ENCODE peak calls at places on chromosomes 13 and 19, in four cellular contexts. P, T, F and X are unnamed samples.
A peak's percentile ranks its signal among the peaks of the same experiment; 100 is the strongest.

GRCh38 chr19:10634430-10634829 is 9.1 kb downstream of the SLC44A2 start:
- DNase-seq in P (no peak), T (no peak), F (no peak), X (no peak)

GRCh38 chr13:99992376-99992775 is 10.8 kb downstream of the ZIC2 start:
- DNase-seq in P (no peak), T (no peak), F (no peak), X (no peak)

GRCh38 chr13:107331359-107331758 is 763.4 kb upstream of the ARGLU1 start:
- DNase-seq in P (no peak), T (no peak), F (no peak), X (no peak)

GRCh38 chr19:22622901-22623840 is 11.0 kb upstream of the ZNF492 start:
- DNase-seq in P (peak; percentile 62), T (no peak), F (no peak), X (peak; percentile 29)

GRCh38 chr19:31543456-31543855 is 194.2 kb upstream of the TSHZ3 start:
- DNase-seq in P (no peak), T (no peak), F (no peak), X (no peak)

GRCh38 chr19:9939301-9939913 is 3.1 kb upstream of the OLFM2 start:
- DNase-seq in P (no peak), T (no peak), F (no peak), X (no peak)

GRCh38 chr13:26442541-26442940 is 114.9 kb upstream of the WASF3 start:
- DNase-seq in P (no peak), T (no peak), F (no peak), X (no peak)

GRCh38 chr13:106033634-106034033 is 501.8 kb downstream of the EFNB2 start:
- DNase-seq in P (no peak), T (no peak), F (no peak), X (no peak)

GRCh38 chr19:21569497-21569870 is 64.1 kb downstream of the ZNF429 start:
- DNase-seq in P (peak; percentile 74), T (peak; percentile 67), F (peak; percentile 54), X (peak; percentile 63)

GRCh38 chr13:96636310-96636709 is 358.0 kb downstream of the OXGR1 start:
- DNase-seq in P (no peak), T (no peak), F (no peak), X (no peak)

GRCh38 chr13:71017607-71018006 is 849.4 kb downstream of the DACH1 start:
- DNase-seq in P (no peak), T (no peak), F (no peak), X (no peak)

GRCh38 chr13:63208811-63209210 is 1793.2 kb upstream of the PCDH20 start:
- DNase-seq in P (no peak), T (no peak), F (no peak), X (no peak)

GRCh38 chr13:51803422-51804294 is at the start of gene DHRS12:
- DNase-seq in P (peak; percentile 93), T (peak; percentile 93), F (peak; percentile 93), X (peak; percentile 91)

GRCh38 chr13:57408312-57408711 is 223.2 kb upstream of the PCDH17 start:
- DNase-seq in P (no peak), T (no peak), F (no peak), X (no peak)

GRCh38 chr19:14361824-14362223 is 19.4 kb upstream of the ADGRE5 start:
- DNase-seq in P (no peak), T (no peak), F (no peak), X (no peak)

GRCh38 chr13:48866204-48866603 is 109.5 kb upstream of the FNDC3A start:
- DNase-seq in P (no peak), T (no peak), F (no peak), X (no peak)

GRCh38 chr19:46614114-46614701 is 10.7 kb downstream of the PTGIR start:
- DNase-seq in P (peak; percentile 86), T (peak; percentile 90), F (peak; percentile 86), X (peak; percentile 67)

GRCh38 chr19:1261863-1262686 is 7.1 kb upstream of the CIRBP start:
- DNase-seq in P (peak; percentile 67), T (peak; percentile 97), F (peak; percentile 64), X (peak; percentile 91)

DNA sequence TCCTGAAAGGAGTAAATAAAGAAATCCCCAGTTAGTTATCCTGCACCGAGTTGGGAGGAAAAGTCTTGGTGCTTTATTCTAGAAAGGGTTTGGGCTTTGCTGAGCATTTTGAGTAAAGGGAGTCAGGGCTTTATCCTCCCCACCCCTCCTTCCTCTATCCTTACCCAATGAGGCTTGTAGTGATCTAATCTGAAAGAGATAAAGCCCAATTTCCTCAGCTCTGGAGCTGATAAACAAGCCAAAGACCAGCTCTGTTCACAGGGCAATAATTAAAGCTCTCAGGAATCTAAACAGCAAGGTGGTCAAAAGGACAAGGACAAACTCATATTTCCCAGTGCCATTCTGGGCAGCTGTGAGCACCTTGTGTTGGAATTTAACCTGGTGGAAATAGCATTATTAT is 188.9 kb upstream of the TSC22D1 start:
- DNase-seq in P (no peak), T (peak; percentile 43), F (no peak), X (no peak)
- H3K27ac ChIP-seq in P (no peak overlapping the region), T (peak overlapping the region; percentile 66), F (peak overlapping the region; percentile 23), X (no peak overlapping the region)

GRCh38 chr13:98089246-98089645 is 53.6 kb upstream of the FARP1 start:
- DNase-seq in P (no peak), T (no peak), F (no peak), X (no peak)
- H3K27ac ChIP-seq in P (no peak overlapping the region), T (no peak overlapping the region), F (no peak overlapping the region), X (no peak overlapping the region)

GRCh38 chr13:33182729-33183128 is 102.8 kb downstream of the STARD13 start:
- DNase-seq in P (no peak), T (peak; percentile 52), F (no peak), X (no peak)

GRCh38 chr13:33183431-33184130 is 102.0 kb downstream of the STARD13 start:
- DNase-seq in P (no peak), T (no peak), F (no peak), X (no peak)

GRCh38 chr13:33185853-33186252 is 99.7 kb downstream of the STARD13 start:
- DNase-seq in P (no peak), T (no peak), F (no peak), X (no peak)

GRCh38 chr13:33184530-33184929 is 101.0 kb downstream of the STARD13 start:
- DNase-seq in P (no peak), T (no peak), F (no peak), X (no peak)

DNA sequence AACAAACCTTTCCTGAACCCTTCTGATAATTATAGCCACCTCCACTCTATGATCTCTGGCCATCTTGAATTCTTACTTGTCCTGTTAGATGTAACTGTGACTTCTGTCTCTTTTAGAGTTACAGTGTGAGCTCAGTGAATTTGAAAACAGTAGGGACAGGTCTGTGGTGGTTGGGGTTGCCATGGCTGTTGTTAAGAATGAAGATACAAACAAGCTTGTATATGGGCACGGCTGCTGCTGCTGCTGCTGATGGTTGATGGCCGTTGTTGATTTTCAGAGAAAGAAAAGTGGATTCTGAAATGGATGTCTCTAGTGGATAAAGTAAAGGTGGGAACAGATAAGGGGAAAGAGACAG is 101.4 kb downstream of the STARD13 start:
- DNase-seq in P (no peak), T (no peak), F (no peak), X (no peak)
- H3K27ac ChIP-seq in P (peak overlapping the region; percentile 22), T (no peak overlapping the region), F (peak overlapping the region; percentile 14), X (peak overlapping the region; percentile 10)

DNA sequence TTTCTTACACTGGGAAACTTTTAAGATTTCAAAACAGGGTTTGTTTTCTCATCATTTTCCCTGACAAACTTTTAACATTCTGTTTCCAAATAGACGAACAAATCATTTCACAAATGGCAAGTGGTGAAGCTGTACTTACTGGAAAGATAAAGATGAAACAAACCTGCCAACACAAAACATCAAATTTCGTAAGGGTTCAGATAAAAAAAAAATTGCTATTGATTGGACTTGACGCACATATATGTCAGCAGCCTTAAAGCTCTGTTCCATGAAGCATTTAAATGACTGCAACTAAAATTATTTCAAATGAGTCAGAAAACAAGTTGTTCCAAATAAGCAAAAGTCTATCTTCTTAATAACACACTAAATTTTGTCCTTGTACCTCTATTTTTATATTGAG is 243.4 kb downstream of the SUCLA2 start:
- DNase-seq in P (no peak), T (no peak), F (no peak), X (no peak)
- H3K27ac ChIP-seq in P (no peak overlapping the region), T (no peak overlapping the region), F (no peak overlapping the region), X (no peak overlapping the region)

DNA sequence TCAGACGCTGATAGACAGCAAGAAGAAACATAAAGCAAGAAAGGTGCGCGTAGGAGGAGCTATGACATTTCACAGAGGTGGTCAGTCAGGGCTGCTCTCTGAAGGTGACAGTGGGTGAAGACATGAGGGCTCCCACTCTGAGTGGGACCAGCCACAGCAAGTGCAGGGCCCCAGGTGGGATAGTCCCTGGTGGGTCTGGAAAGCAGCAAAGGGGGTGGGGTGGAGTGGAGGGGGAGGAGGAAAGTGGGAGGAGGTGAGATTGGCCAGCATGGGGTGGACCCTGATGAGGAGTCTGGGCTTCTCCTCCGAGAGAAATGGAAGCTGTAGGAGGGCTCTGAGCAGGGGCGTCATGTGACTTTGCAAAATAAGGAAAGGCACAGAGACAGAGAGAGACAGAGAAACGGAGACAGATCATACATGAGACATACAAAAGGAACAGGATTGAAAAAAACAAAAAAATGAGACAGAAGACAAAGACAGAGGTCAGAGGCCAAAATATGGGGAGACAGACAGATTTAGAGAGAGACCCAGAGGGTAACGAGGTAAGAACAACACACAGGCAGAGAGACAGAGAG is 2.7 kb downstream of the MAP4K1 start:
- DNase-seq in P (no peak), T (no peak), F (no peak), X (no peak)
- H3K27ac ChIP-seq in P (no peak overlapping the region), T (no peak overlapping the region), F (no peak overlapping the region), X (no peak overlapping the region)

DNA sequence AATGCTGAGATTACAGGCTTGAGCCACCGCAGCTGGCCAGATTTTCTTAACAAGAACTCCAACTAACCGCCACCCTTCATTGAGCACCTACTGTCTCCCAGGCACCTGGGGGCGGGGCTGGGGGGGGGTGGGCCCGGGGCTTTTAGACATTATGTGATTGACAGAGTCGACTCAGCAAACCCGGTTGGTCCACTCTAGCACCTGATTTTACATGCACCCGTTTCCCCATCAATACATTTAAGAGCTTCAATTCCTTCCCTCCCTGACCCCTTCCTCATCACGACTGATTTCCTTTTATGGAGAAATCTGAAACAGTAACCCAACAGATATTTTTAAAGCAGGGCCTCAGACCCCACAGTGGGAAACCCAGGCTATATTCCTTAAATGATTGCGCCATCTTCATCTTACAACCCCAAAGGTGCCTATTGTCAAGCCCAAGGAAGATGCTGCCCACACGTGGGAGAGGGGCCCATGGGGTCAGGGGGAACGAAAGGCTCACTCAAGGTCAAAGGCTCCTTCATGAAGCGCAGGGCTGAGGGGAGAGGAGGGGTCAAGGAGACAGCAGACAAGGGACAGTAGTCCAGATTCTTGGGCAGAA is 1.8 kb downstream of the INSR start:
- DNase-seq in P (no peak), T (no peak), F (no peak), X (no peak)
- H3K27ac ChIP-seq in P (peak overlapping the region; percentile 97), T (peak overlapping the region; percentile 95), F (peak overlapping the region; percentile 96), X (peak overlapping the region; percentile 95)